ENCODE peak calls at places on chromosomes 3 and 15, in six cellular contexts. One of them, this sample, is unnamed.

GRCh38 chr3:127712881-127713771 is 40.4 kb downstream of the ABTB1 start:
- DNase-seq in stimulated activated naive CD4-positive, alpha-beta T cell: no peak
- DNase-seq in upper lobe of right lung: peak; percentile 44
- DNase-seq in T follicular helper cell: no peak
- DNase-seq in ovary: no peak
- DNase-seq in RKO: no peak
- DNase-seq in this sample: no peak

GRCh38 chr3:38109580-38110313 is 27.2 kb downstream of the ACAA1 start:
- DNase-seq in stimulated activated naive CD4-positive, alpha-beta T cell: no peak
- DNase-seq in upper lobe of right lung: no peak
- DNase-seq in T follicular helper cell: no peak
- DNase-seq in ovary: no peak
- DNase-seq in RKO: no peak
- DNase-seq in this sample: no peak

GRCh38 chr15:68678746-68679145 is 100.0 kb downstream of the CORO2B start:
- DNase-seq in stimulated activated naive CD4-positive, alpha-beta T cell: no peak
- DNase-seq in upper lobe of right lung: no peak
- DNase-seq in T follicular helper cell: no peak
- DNase-seq in ovary: no peak
- DNase-seq in RKO: no peak
- DNase-seq in this sample: no peak

GRCh38 chr3:18223591-18224338 is 201.4 kb downstream of the SATB1 start:
- DNase-seq in stimulated activated naive CD4-positive, alpha-beta T cell: no peak
- DNase-seq in upper lobe of right lung: no peak
- DNase-seq in T follicular helper cell: no peak
- DNase-seq in ovary: no peak
- DNase-seq in RKO: no peak
- DNase-seq in this sample: no peak

GRCh38 chr3:18012933-18013332 is 270.5 kb upstream of the TBC1D5 start:
- DNase-seq in stimulated activated naive CD4-positive, alpha-beta T cell: no peak
- DNase-seq in upper lobe of right lung: no peak
- DNase-seq in T follicular helper cell: no peak
- DNase-seq in ovary: no peak
- DNase-seq in RKO: no peak
- DNase-seq in this sample: no peak

GRCh38 chr15:83206387-83206970 is 1.1 kb downstream of the HDGFL3 start:
- DNase-seq in stimulated activated naive CD4-positive, alpha-beta T cell: no peak
- DNase-seq in upper lobe of right lung: no peak
- DNase-seq in T follicular helper cell: no peak
- DNase-seq in ovary: no peak
- DNase-seq in RKO: no peak
- DNase-seq in this sample: no peak

GRCh38 chr15:86489992-86490391 is 410.3 kb downstream of the AGBL1 start:
- DNase-seq in stimulated activated naive CD4-positive, alpha-beta T cell: no peak
- DNase-seq in upper lobe of right lung: no peak
- DNase-seq in T follicular helper cell: no peak
- DNase-seq in ovary: no peak
- DNase-seq in RKO: no peak
- DNase-seq in this sample: no peak

GRCh38 chr3:141083831-141084624 is 32.9 kb downstream of the SPSB4 start:
- DNase-seq in stimulated activated naive CD4-positive, alpha-beta T cell: no peak
- DNase-seq in upper lobe of right lung: no peak
- DNase-seq in T follicular helper cell: no peak
- DNase-seq in ovary: no peak
- DNase-seq in RKO: no peak
- DNase-seq in this sample: no peak

GRCh38 chr15:65819563-65819960 is 27.5 kb upstream of the DENND4A start:
- DNase-seq in stimulated activated naive CD4-positive, alpha-beta T cell: no peak
- DNase-seq in upper lobe of right lung: no peak
- DNase-seq in T follicular helper cell: no peak
- DNase-seq in ovary: no peak
- DNase-seq in RKO: no peak
- DNase-seq in this sample: no peak

This sample was measured in H1.